ENCODE peak calls at places on chromosomes 11 and 22, in eight cellular contexts. O is IMR-90; S is effector memory CD4-positive, alpha-beta T cell; M is Peyer's patch; T is neuronal stem cell; F is tibial artery; W is left ventricle myocardium inferior; Y is transverse colon. D is an unnamed sample. For H3K4me1, the result is how much of the 10 kb centered on the place peaks cover.

GRCh38 chr22:23678133-23678532 is 12.7 kb upstream of the RGL4 start:
- DNase-seq in O (no peak), S (no peak), M (no peak), T (no peak), F (peak), W (no peak), Y (no peak), D (no peak)

GRCh38 chr11:131686836-131687235 is 316.4 kb downstream of the NTM start:
- DNase-seq in O (no peak), S (no peak), M (no peak), T (no peak), F (no peak), W (no peak), Y (no peak), D (no peak)

GRCh38 chr11:9656864-9657263 is 7.0 kb upstream of the SWAP70 start:
- DNase-seq in O (no peak), S (no peak), M (no peak), T (no peak), F (no peak), W (no peak), Y (no peak), D (no peak)

GRCh38 chr11:62538470-62539237 is 8.0 kb downstream of the AHNAK start:
- DNase-seq in O (no peak), S (no peak), M (no peak), T (no peak), F (no peak), W (no peak), Y (no peak), D (peak)

GRCh38 chr11:796565-797299 is 1.3 kb downstream of the SLC25A22 start:
- DNase-seq in O (no peak), S (no peak), M (peak), T (no peak), F (no peak), W (no peak), Y (peak), D (peak)

GRCh38 chr11:80085563-80085962 is 644.7 kb upstream of the TENM4 start:
- DNase-seq in O (no peak), S (no peak), M (no peak), T (no peak), F (no peak), W (no peak), Y (no peak), D (no peak)

GRCh38 chr11:47414685-47415070 is 6.3 kb downstream of the SLC39A13 start:
- DNase-seq in O (no peak), S (no peak), M (no peak), T (no peak), F (no peak), W (no peak), Y (no peak), D (no peak)

GRCh38 chr22:42844756-42845155 is 12.3 kb downstream of the ARFGAP3 start:
- DNase-seq in O (peak), S (no peak), M (no peak), T (no peak), F (no peak), W (no peak), Y (no peak), D (peak)

GRCh38 chr11:114061053-114062049 is 1.8 kb downstream of the ZBTB16 start:
- DNase-seq in O (no peak), S (no peak), M (peak), T (peak), F (no peak), W (peak), Y (no peak), D (peak)

GRCh38 chr22:30694171-30694637 is 470 bp upstream of the OSBP2 start:
- DNase-seq in O (peak), S (peak), M (peak), T (peak), F (no peak), W (peak), Y (peak), D (peak)

GRCh38 chr11:68010058-68011041 is at the start of gene ALDH3B1:
- DNase-seq in O (peak), S (no peak), M (peak), T (no peak), F (peak), W (peak), Y (peak), D (peak)

GRCh38 chr22:38203855-38204497 is 2.2 kb downstream of the MAFF start:
- DNase-seq in O (peak), S (no peak), M (no peak), T (no peak), F (no peak), W (no peak), Y (no peak), D (no peak)

GRCh38 chr11:61761440-61762163 is 9.2 kb downstream of the MYRF start:
- DNase-seq in O (no peak), S (no peak), M (no peak), T (no peak), F (no peak), W (no peak), Y (no peak), D (no peak)

GRCh38 chr22:40238425-40239344 is 61.0 kb downstream of the TNRC6B start:
- DNase-seq in O (peak), S (no peak), M (no peak), T (no peak), F (peak), W (no peak), Y (no peak), D (no peak)

GRCh38 chr11:78961186-78961782 is 386.6 kb upstream of the NARS2 start:
- DNase-seq in O (peak), S (no peak), M (no peak), T (peak), F (no peak), W (no peak), Y (peak), D (peak)

GRCh38 chr11:3996651-3997050 is 97.9 kb upstream of the RRM1 start:
- DNase-seq in O (no peak), S (no peak), M (no peak), T (no peak), F (no peak), W (no peak), Y (no peak), D (no peak)

GRCh38 chr11:87007938-87008337 is 29.8 kb upstream of the TMEM135 start:
- DNase-seq in O (peak), S (no peak), M (no peak), T (no peak), F (no peak), W (no peak), Y (no peak), D (no peak)

GRCh38 chr22:23240639-23241389 is 60.5 kb downstream of the BCR start:
- DNase-seq in O (no peak), S (peak), M (no peak), T (no peak), F (no peak), W (no peak), Y (no peak), D (no peak)

GRCh38 chr22:20227363-20227762 is 40.8 kb downstream of the RTN4R start:
- DNase-seq in O (no peak), S (no peak), M (no peak), T (no peak), F (no peak), W (no peak), Y (no peak), D (no peak)

GRCh38 chr11:7056828-7057513 is 31.8 kb upstream of the RBMXL2 start:
- DNase-seq in O (peak), S (no peak), M (no peak), T (no peak), F (no peak), W (no peak), Y (no peak), D (no peak)

GRCh38 chr11:76266269-76266668 is 60.0 kb upstream of the WNT11 start:
- DNase-seq in O (peak), S (no peak), M (no peak), T (no peak), F (peak), W (no peak), Y (no peak), D (no peak)

GRCh38 chr22:19213496-19214473 is 35.2 kb upstream of the SLC25A1 start:
- DNase-seq in O (peak), S (no peak), M (no peak), T (no peak), F (no peak), W (no peak), Y (no peak), D (no peak)
- H3K4me1 ChIP-seq in O (under half), S (under half), M (under half), T (under half), F (under half), W (under half), Y (under half), D (under half)

GRCh38 chr11:73389902-73390301 is 13.7 kb downstream of the RELT start:
- DNase-seq in O (no peak), S (no peak), M (no peak), T (no peak), F (no peak), W (no peak), Y (no peak), D (no peak)

GRCh38 chr11:73392108-73393010 is 16.2 kb downstream of the RELT start:
- DNase-seq in O (no peak), S (no peak), M (peak), T (no peak), F (no peak), W (no peak), Y (no peak), D (no peak)

GRCh38 chr11:73390601-73391565 is 14.7 kb downstream of the RELT start:
- DNase-seq in O (no peak), S (no peak), M (no peak), T (no peak), F (no peak), W (no peak), Y (no peak), D (no peak)

GRCh38 chr11:73393011-73393380 is 16.8 kb downstream of the RELT start:
- DNase-seq in O (no peak), S (no peak), M (no peak), T (no peak), F (no peak), W (no peak), Y (no peak), D (no peak)

DNA sequence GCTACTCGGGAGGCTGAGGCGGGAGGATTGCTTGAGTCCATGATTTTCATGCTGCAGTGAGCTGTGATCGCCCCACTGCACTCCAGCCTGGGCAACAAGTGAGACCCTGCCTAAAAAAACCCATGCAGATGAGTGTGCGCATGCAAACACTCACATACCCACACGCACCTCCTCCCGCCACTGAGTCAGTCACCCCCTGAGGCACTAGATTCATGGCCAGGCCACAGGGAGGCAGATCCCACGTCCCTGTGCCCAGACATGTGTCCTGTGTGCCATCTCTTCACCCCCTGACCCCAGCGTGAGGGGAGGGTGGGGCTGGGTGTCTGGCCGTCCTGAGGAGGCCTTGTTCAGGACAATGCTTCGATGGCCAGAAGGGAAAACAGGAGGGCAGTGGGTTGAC is 15.5 kb downstream of the RELT start:
- DNase-seq in O (no peak), S (no peak), M (no peak), T (no peak), F (no peak), W (no peak), Y (no peak), D (no peak)
- H3K4me1 ChIP-seq in O (under half), S (under half), M (under half), T (under half), F (under half), W (under half), Y (under half), D (under half)

GRCh38 chr11:13338437-13339069 is 61.0 kb downstream of the BMAL1 start:
- DNase-seq in O (peak), S (no peak), M (no peak), T (no peak), F (no peak), W (no peak), Y (no peak), D (no peak)
- H3K4me1 ChIP-seq in O (under half), S (under half), M (under half), T (under half), F (under half), W (half or more), Y (under half), D (under half)

DNA sequence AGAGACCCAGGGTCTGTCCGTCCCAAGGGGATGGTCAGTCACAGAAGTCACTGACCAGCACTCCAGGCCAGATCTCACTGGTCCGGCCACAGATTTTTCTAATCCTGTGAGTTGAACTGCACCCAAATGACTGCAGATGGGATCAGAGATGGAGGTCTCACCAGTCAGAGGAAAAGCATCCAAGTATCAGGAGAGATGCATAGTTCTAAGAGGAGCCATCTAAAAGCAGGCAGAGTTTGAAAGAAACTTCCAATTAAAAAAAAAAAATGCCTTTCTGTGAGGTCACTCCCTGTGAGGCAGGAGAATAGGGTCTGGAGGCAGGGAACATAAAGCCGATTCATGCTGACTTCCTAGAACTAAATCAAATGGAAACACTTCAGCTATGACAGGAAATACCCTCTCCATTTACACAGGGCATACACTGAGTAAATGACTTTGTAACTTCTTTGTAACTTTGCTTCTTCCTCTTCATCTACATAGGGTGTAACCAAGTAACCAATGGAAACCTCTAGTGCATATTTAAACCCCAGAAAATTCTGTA is 144.4 kb downstream of the CCDC34 start:
- DNase-seq in O (peak), S (no peak), M (no peak), T (no peak), F (no peak), W (no peak), Y (no peak), D (no peak)
- H3K4me1 ChIP-seq in O (under half), S (under half), M (under half), T (under half), F (under half), W (under half), Y (under half), D (under half)

DNA sequence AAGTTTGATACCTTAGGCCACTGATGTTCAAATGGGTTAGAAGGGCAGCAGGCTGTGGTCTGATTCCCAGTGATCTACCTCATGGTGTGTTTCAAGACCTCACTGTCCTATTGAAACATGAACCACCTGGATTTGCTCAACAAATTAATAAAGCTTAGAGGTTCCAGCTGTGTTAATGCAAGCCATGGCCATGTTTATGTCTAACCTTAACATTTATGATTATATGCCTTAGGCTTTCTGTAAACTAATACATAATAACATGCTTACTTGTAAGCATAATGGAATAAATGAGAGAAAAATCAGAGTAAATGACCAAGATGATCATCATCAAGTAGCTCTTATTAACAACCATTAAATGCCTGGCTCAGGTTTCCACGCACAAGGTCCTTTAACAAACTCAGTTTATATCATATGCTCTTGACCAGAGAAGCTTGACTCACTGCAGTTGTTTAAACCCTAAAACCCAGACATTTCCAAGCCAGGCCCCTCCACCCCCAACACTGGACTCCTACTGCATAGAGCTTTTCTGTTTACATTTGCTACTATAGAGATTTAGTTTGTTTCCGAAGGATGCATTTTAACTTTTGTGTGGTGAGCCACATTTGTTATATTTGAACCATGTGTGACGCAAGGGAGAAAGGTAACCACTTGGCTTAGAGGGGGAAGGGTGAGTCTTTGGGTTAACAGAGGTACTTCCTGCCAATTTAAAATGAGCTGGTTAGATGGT is 43.7 kb downstream of the KREMEN1 start:
- DNase-seq in O (peak), S (no peak), M (no peak), T (no peak), F (no peak), W (no peak), Y (no peak), D (no peak)
- H3K4me1 ChIP-seq in O (under half), S (under half), M (under half), T (under half), F (under half), W (under half), Y (under half), D (under half)

DNA sequence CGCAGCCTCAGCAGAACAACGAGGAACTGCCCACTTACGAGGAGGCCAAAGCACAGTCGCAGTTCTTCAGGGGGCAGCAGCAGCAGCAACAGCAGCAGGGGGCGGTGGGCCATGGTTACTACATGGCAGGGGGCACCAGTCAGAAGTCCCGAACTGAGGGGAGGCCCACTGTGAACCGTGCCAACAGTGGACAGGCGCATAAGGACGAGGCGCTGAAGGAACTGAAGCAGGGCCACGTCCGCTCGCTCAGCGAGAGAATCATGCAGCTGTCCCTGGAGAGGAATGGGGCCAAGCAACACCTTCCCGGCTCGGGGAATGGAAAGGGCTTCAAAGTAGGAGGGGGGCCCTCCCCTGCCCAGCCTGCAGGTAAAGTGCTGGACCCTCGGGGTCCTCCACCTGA is 31.6 kb downstream of the AMOTL1 start:
- DNase-seq in O (no peak), S (no peak), M (no peak), T (no peak), F (no peak), W (no peak), Y (no peak), D (no peak)
- H3K4me1 ChIP-seq in O (under half), S (under half), M (under half), T (under half), F (under half), W (half or more), Y (under half), D (under half)

GRCh38 chr11:34239465-34240149 is 118.2 kb downstream of the ABTB2 start:
- DNase-seq in O (no peak), S (no peak), M (no peak), T (no peak), F (no peak), W (no peak), Y (no peak), D (no peak)

GRCh38 chr11:34240150-34240494 is 117.7 kb downstream of the ABTB2 start:
- DNase-seq in O (no peak), S (no peak), M (no peak), T (no peak), F (no peak), W (no peak), Y (no peak), D (no peak)

GRCh38 chr11:34236572-34236971 is 121.2 kb downstream of the ABTB2 start:
- DNase-seq in O (no peak), S (no peak), M (no peak), T (no peak), F (no peak), W (no peak), Y (no peak), D (no peak)

GRCh38 chr11:34238533-34238932 is 119.3 kb downstream of the ABTB2 start:
- DNase-seq in O (no peak), S (no peak), M (no peak), T (no peak), F (no peak), W (no peak), Y (no peak), D (no peak)

GRCh38 chr11:34238966-34239365 is 118.8 kb downstream of the ABTB2 start:
- DNase-seq in O (no peak), S (no peak), M (no peak), T (no peak), F (no peak), W (no peak), Y (no peak), D (no peak)
- H3K4me1 ChIP-seq in O (under half), S (under half), M (under half), T (under half), F (under half), W (under half), Y (under half), D (under half)

GRCh38 chr11:73330569-73331093 is 22.6 kb downstream of the ARHGEF17 start:
- DNase-seq in O (peak), S (no peak), M (no peak), T (no peak), F (no peak), W (no peak), Y (no peak), D (no peak)
- H3K4me1 ChIP-seq in O (half or more), S (under half), M (under half), T (half or more), F (half or more), W (half or more), Y (under half), D (under half)

DNA sequence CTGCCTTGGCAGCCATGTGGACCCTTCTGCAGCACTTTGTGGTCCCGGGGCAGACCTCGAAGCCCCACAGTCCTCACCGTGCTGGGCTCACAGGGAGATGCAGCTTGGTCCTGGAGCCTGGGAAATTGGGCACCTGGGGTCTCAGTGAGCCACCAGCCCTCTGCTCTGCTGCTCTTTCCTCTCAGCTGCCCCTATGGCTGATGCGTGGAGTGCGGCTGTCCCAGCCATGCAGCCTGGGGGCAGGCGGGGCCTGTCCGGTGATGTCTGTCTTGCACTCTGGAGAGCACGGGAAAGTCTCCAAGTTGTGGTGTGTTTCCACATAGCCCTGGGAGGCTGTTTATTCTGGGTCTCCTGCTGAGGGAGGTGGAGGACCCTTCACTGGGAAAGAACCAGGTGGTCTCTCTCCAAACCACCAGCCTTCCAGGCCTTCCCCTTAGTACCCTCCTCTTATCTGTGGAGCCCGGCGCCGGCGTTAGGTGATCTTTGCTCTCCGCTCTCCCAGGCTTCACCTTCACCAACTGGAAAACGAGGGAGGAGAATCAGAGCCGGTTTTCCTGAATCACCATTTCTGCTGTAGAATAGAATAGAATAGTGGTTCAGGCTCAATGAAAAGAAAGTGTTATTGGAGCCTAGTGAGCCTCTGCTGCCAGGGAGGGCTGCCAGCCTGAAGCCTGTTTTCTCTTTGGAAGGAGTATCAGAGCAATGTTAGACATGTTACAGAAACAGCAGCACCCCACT is 41.2 kb upstream of the GRAMD4 start:
- DNase-seq in O (peak), S (no peak), M (peak), T (no peak), F (peak), W (peak), Y (peak), D (peak)
- H3K4me1 ChIP-seq in O (under half), S (under half), M (under half), T (under half), F (under half), W (half or more), Y (half or more), D (under half)

GRCh38 chr22:22045576-22046335 is 63.2 kb upstream of the TOP3B start:
- DNase-seq in O (no peak), S (no peak), M (no peak), T (no peak), F (no peak), W (no peak), Y (no peak), D (no peak)
- H3K4me1 ChIP-seq in O (under half), S (under half), M (under half), T (under half), F (under half), W (under half), Y (under half), D (under half)

D was measured in small intestine.